ENCODE peak calls at places on chromosomes 12 and 14, in six cellular contexts. One of them, this sample, is unnamed.

GRCh38 chr12:9669534-9669933 is at the start of gene CLEC2D:
- DNase-seq in vagina: no peak
- DNase-seq in SK-N-SH: no peak
- DNase-seq in stomach: no peak
- DNase-seq in SK-N-MC: no peak
- DNase-seq in Panc1: no peak
- DNase-seq in this sample: no peak

GRCh38 chr14:33309081-33309480 is 370.4 kb downstream of the NPAS3 start:
- DNase-seq in Panc1: no peak
- DNase-seq in SK-N-SH: no peak
- DNase-seq in vagina: no peak
- DNase-seq in SK-N-MC: no peak
- DNase-seq in stomach: no peak
- DNase-seq in this sample: no peak

GRCh38 chr14:22084393-22085281 is 411.0 kb upstream of the OR4E1 start:
- DNase-seq in stomach: no peak
- DNase-seq in SK-N-SH: peak
- DNase-seq in SK-N-MC: no peak
- DNase-seq in vagina: no peak
- DNase-seq in Panc1: no peak
- DNase-seq in this sample: no peak

GRCh38 chr12:132277374-132277801 is 52.0 kb downstream of the GALNT9 start:
- DNase-seq in SK-N-SH: no peak
- DNase-seq in stomach: no peak
- DNase-seq in SK-N-MC: no peak
- DNase-seq in Panc1: no peak
- DNase-seq in vagina: no peak
- DNase-seq in this sample: no peak

GRCh38 chr12:96719671-96720362 is 187.2 kb upstream of the NEDD1 start:
- DNase-seq in vagina: no peak
- DNase-seq in SK-N-MC: no peak
- DNase-seq in stomach: no peak
- DNase-seq in Panc1: no peak
- DNase-seq in SK-N-SH: no peak
- DNase-seq in this sample: no peak

GRCh38 chr14:91273885-91274273 is 29.4 kb upstream of the GPR68 start:
- DNase-seq in stomach: no peak
- DNase-seq in vagina: no peak
- DNase-seq in SK-N-SH: no peak
- DNase-seq in Panc1: no peak
- DNase-seq in SK-N-MC: no peak
- DNase-seq in this sample: no peak

GRCh38 chr12:123001467-123001866 is 21.0 kb downstream of the ARL6IP4 start:
- DNase-seq in Panc1: no peak
- DNase-seq in stomach: no peak
- DNase-seq in vagina: no peak
- DNase-seq in SK-N-SH: no peak
- DNase-seq in SK-N-MC: no peak
- DNase-seq in this sample: no peak

GRCh38 chr12:103181366-103182152 is 224.1 kb downstream of the ASCL1 start:
- DNase-seq in stomach: no peak
- DNase-seq in vagina: no peak
- DNase-seq in Panc1: no peak
- DNase-seq in SK-N-MC: no peak
- DNase-seq in SK-N-SH: no peak
- DNase-seq in this sample: no peak

GRCh38 chr12:67241482-67241881 is 27.7 kb upstream of the CAND1 start:
- DNase-seq in stomach: no peak
- DNase-seq in SK-N-SH: no peak
- DNase-seq in SK-N-MC: no peak
- DNase-seq in vagina: no peak
- DNase-seq in Panc1: no peak
- DNase-seq in this sample: no peak

GRCh38 chr12:51056242-51056641 is 8.1 kb downstream of the LETMD1 start:
- DNase-seq in SK-N-SH: no peak
- DNase-seq in vagina: no peak
- DNase-seq in Panc1: peak
- DNase-seq in SK-N-MC: no peak
- DNase-seq in stomach: no peak
- DNase-seq in this sample: no peak

GRCh38 chr12:52918784-52919183 is 13.9 kb upstream of the KRT8 start:
- DNase-seq in SK-N-MC: no peak
- DNase-seq in vagina: no peak
- DNase-seq in Panc1: no peak
- DNase-seq in SK-N-SH: no peak
- DNase-seq in stomach: no peak
- DNase-seq in this sample: no peak

GRCh38 chr14:22500954-22501353 is 88.1 kb downstream of the DAD1 start:
- DNase-seq in SK-N-SH: no peak
- DNase-seq in stomach: no peak
- DNase-seq in vagina: no peak
- DNase-seq in Panc1: no peak
- DNase-seq in SK-N-MC: no peak
- DNase-seq in this sample: no peak

GRCh38 chr12:57182918-57183575 is 33.5 kb upstream of the NXPH4 start:
- DNase-seq in SK-N-SH: peak
- DNase-seq in SK-N-MC: peak
- DNase-seq in vagina: no peak
- DNase-seq in Panc1: peak
- DNase-seq in stomach: peak
- DNase-seq in this sample: peak

GRCh38 chr14:100031506-100032281 is 33.5 kb upstream of the EVL start:
- DNase-seq in vagina: no peak
- DNase-seq in Panc1: peak
- DNase-seq in stomach: no peak
- DNase-seq in SK-N-MC: peak
- DNase-seq in SK-N-SH: no peak
- DNase-seq in this sample: peak

GRCh38 chr14:70655110-70655826 is 13.6 kb downstream of the TTC9 start:
- DNase-seq in SK-N-MC: no peak
- DNase-seq in vagina: no peak
- DNase-seq in Panc1: no peak
- DNase-seq in stomach: peak
- DNase-seq in SK-N-SH: no peak
- DNase-seq in this sample: no peak

GRCh38 chr12:90510948-90511347 is 444.0 kb downstream of the CCER1 start:
- DNase-seq in SK-N-MC: no peak
- DNase-seq in Panc1: no peak
- DNase-seq in SK-N-SH: no peak
- DNase-seq in stomach: no peak
- DNase-seq in vagina: no peak
- DNase-seq in this sample: no peak

GRCh38 chr14:89855961-89856360 is 98.6 kb downstream of the EFCAB11 start:
- DNase-seq in SK-N-SH: no peak
- DNase-seq in vagina: no peak
- DNase-seq in stomach: no peak
- DNase-seq in Panc1: no peak
- DNase-seq in SK-N-MC: no peak
- DNase-seq in this sample: no peak

GRCh38 chr12:1920436-1920835 is 2.0 kb upstream of the CACNA2D4 start:
- DNase-seq in SK-N-MC: no peak
- DNase-seq in SK-N-SH: no peak
- DNase-seq in vagina: no peak
- DNase-seq in stomach: peak
- DNase-seq in Panc1: no peak
- DNase-seq in this sample: no peak

GRCh38 chr14:68079941-68080697 is 260.5 kb downstream of the RAD51B start:
- DNase-seq in vagina: no peak
- DNase-seq in stomach: no peak
- DNase-seq in SK-N-MC: no peak
- DNase-seq in SK-N-SH: no peak
- DNase-seq in Panc1: no peak
- DNase-seq in this sample: no peak

GRCh38 chr12:26119391-26119981 is 5.4 kb downstream of the BHLHE41 start:
- DNase-seq in SK-N-MC: no peak
- DNase-seq in SK-N-SH: peak
- DNase-seq in stomach: no peak
- DNase-seq in Panc1: no peak
- DNase-seq in vagina: no peak
- DNase-seq in this sample: no peak

GRCh38 chr12:68835333-68835908 is 27.4 kb downstream of the MDM2 start:
- DNase-seq in vagina: no peak
- DNase-seq in SK-N-SH: no peak
- DNase-seq in stomach: no peak
- DNase-seq in SK-N-MC: peak
- DNase-seq in Panc1: no peak
- DNase-seq in this sample: no peak

GRCh38 chr14:65910108-65910507 is 497.6 kb downstream of the FUT8 start:
- DNase-seq in SK-N-SH: no peak
- DNase-seq in stomach: no peak
- DNase-seq in vagina: no peak
- DNase-seq in Panc1: no peak
- DNase-seq in SK-N-MC: no peak
- DNase-seq in this sample: no peak

GRCh38 chr12:18261273-18261672 is at the start of gene PIK3C2G:
- DNase-seq in SK-N-MC: no peak
- DNase-seq in stomach: peak
- DNase-seq in vagina: no peak
- DNase-seq in Panc1: no peak
- DNase-seq in SK-N-SH: no peak
- DNase-seq in this sample: no peak

GRCh38 chr14:99683619-99684355 is at the start of gene CYP46A1:
- DNase-seq in Panc1: peak
- DNase-seq in SK-N-SH: peak
- DNase-seq in stomach: peak
- DNase-seq in SK-N-MC: peak
- DNase-seq in vagina: peak
- DNase-seq in this sample: peak

GRCh38 chr12:120292661-120293531 is at the start of gene RNU4-1:
- DNase-seq in stomach: peak
- DNase-seq in SK-N-SH: peak
- DNase-seq in vagina: peak
- DNase-seq in SK-N-MC: peak
- DNase-seq in Panc1: peak
- DNase-seq in this sample: peak

GRCh38 chr12:112122823-112123690 is 2.3 kb upstream of the TRAFD1 start:
- DNase-seq in vagina: no peak
- DNase-seq in Panc1: no peak
- DNase-seq in SK-N-MC: no peak
- DNase-seq in stomach: no peak
- DNase-seq in SK-N-SH: no peak
- DNase-seq in this sample: no peak

GRCh38 chr12:112124918-112125249 is 476 bp upstream of the TRAFD1 start:
- DNase-seq in SK-N-SH: no peak
- DNase-seq in vagina: no peak
- DNase-seq in Panc1: no peak
- DNase-seq in stomach: no peak
- DNase-seq in SK-N-MC: no peak
- DNase-seq in this sample: no peak

GRCh38 chr12:112126000-112126431 is 656 bp downstream of the TRAFD1 start:
- DNase-seq in SK-N-SH: peak
- DNase-seq in vagina: no peak
- DNase-seq in SK-N-MC: no peak
- DNase-seq in Panc1: no peak
- DNase-seq in stomach: no peak
- DNase-seq in this sample: no peak

GRCh38 chr12:112125250-112125999 is at the start of gene TRAFD1:
- DNase-seq in SK-N-SH: peak
- DNase-seq in stomach: peak
- DNase-seq in SK-N-MC: peak
- DNase-seq in vagina: peak
- DNase-seq in Panc1: peak
- DNase-seq in this sample: peak

GRCh38 chr12:112121780-112122565 is 3.4 kb upstream of the TRAFD1 start:
- DNase-seq in SK-N-MC: no peak
- DNase-seq in SK-N-SH: no peak
- DNase-seq in vagina: peak
- DNase-seq in stomach: peak
- DNase-seq in Panc1: no peak
- DNase-seq in this sample: peak
- TF ChIP-seq POLR2AphosphoS5 in SK-N-MC: no peak
- TF ChIP-seq POLR2AphosphoS5 in SK-N-SH: no peak
- TF ChIP-seq POLR2AphosphoS5 in vagina: peak
- TF ChIP-seq POLR2AphosphoS5 in stomach: peak
- TF ChIP-seq POLR2AphosphoS5 in Panc1: no peak
- TF ChIP-seq POLR2AphosphoS5 in this sample: peak

GRCh38 chr12:104933778-104934177 is 24.3 kb downstream of the SLC41A2 start:
- DNase-seq in stomach: no peak
- DNase-seq in SK-N-MC: no peak
- DNase-seq in SK-N-SH: no peak
- DNase-seq in vagina: no peak
- DNase-seq in Panc1: no peak
- DNase-seq in this sample: no peak
- H3K4me3 ChIP-seq in stomach: no peak
- H3K4me3 ChIP-seq in SK-N-MC: no peak
- H3K4me3 ChIP-seq in SK-N-SH: no peak
- H3K4me3 ChIP-seq in vagina: no peak
- H3K4me3 ChIP-seq in Panc1: no peak
- H3K4me3 ChIP-seq in this sample: no peak

GRCh38 chr12:124505001-124505818 is 62.2 kb downstream of the NCOR2 start:
- DNase-seq in Panc1: no peak
- DNase-seq in stomach: no peak
- DNase-seq in vagina: no peak
- DNase-seq in SK-N-MC: no peak
- DNase-seq in SK-N-SH: no peak
- DNase-seq in this sample: no peak

GRCh38 chr12:124506145-124506831 is 61.1 kb downstream of the NCOR2 start:
- DNase-seq in Panc1: no peak
- DNase-seq in SK-N-MC: no peak
- DNase-seq in vagina: no peak
- DNase-seq in stomach: peak
- DNase-seq in SK-N-SH: peak
- DNase-seq in this sample: peak

GRCh38 chr12:124507188-124508109 is 60.0 kb downstream of the NCOR2 start:
- DNase-seq in SK-N-SH: peak
- DNase-seq in Panc1: no peak
- DNase-seq in SK-N-MC: no peak
- DNase-seq in stomach: no peak
- DNase-seq in vagina: no peak
- DNase-seq in this sample: no peak

GRCh38 chr12:124508323-124509096 is 58.9 kb downstream of the NCOR2 start:
- DNase-seq in SK-N-SH: no peak
- DNase-seq in vagina: no peak
- DNase-seq in SK-N-MC: no peak
- DNase-seq in Panc1: no peak
- DNase-seq in stomach: no peak
- DNase-seq in this sample: peak

GRCh38 chr12:124506832-124507153 is 60.6 kb downstream of the NCOR2 start:
- DNase-seq in vagina: no peak
- DNase-seq in SK-N-MC: no peak
- DNase-seq in stomach: no peak
- DNase-seq in SK-N-SH: no peak
- DNase-seq in Panc1: no peak
- DNase-seq in this sample: no peak
- H3K27ac ChIP-seq in vagina: peak
- H3K27ac ChIP-seq in SK-N-MC: peak
- H3K27ac ChIP-seq in stomach: peak
- H3K27ac ChIP-seq in SK-N-SH: peak
- H3K27ac ChIP-seq in Panc1: peak
- H3K27ac ChIP-seq in this sample: peak

DNA sequence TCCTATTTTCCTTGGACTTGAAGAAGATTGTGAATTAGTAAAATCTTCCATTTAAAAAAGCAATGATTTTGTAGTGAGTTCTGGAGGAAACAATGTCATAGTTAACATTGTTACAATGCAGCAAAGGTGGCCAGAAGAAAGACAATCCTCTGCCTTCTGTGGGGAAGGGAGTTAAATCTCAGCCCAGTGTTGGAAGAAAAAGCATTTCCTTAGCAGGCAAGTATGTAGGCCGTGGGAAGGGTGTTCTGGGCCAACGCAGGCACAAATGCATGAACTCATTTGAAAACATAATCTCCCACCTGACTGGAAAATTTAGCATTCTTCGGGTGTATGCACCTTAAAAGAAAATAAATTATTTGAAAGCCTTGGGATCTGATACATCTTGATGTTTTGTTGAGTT is 258.6 kb downstream of the ADAMTS20 start:
- DNase-seq in stomach: no peak
- DNase-seq in Panc1: no peak
- DNase-seq in vagina: no peak
- DNase-seq in SK-N-SH: no peak
- DNase-seq in SK-N-MC: no peak
- DNase-seq in this sample: no peak
- TF ChIP-seq POLR2AphosphoS5 in stomach: no peak
- TF ChIP-seq POLR2AphosphoS5 in Panc1: no peak
- TF ChIP-seq POLR2AphosphoS5 in vagina: no peak
- TF ChIP-seq POLR2AphosphoS5 in SK-N-SH: no peak
- TF ChIP-seq POLR2AphosphoS5 in SK-N-MC: no peak
- TF ChIP-seq POLR2AphosphoS5 in this sample: no peak

This sample was measured in sigmoid colon.